ENCODE peak calls at places on chromosome 22, in five cellular contexts. C is pancreas, N is uterus, J is HuH-7.5, D is T-helper 9 cell. F is an unnamed sample.

GRCh38 chr22:46994265-46994664 is 231.8 kb downstream of the TBC1D22A start:
- DNase-seq in C (no peak), N (no peak), J (no peak), D (no peak), F (no peak)

GRCh38 chr22:38177044-38177443 is 4.6 kb downstream of the PLA2G6 start:
- DNase-seq in C (no peak), N (no peak), J (no peak), D (no peak), F (no peak)

GRCh38 chr22:45424241-45424731 is 10.8 kb downstream of the RIBC2 start:
- DNase-seq in C (no peak), N (no peak), J (no peak), D (no peak), F (no peak)

GRCh38 chr22:18057568-18058209 is 20.1 kb upstream of the PEX26 start:
- DNase-seq in C (peak), N (peak), J (no peak), D (no peak), F (no peak)

GRCh38 chr22:19687561-19688300 is 26.6 kb upstream of the SEPTIN5 start:
- DNase-seq in C (no peak), N (no peak), J (no peak), D (no peak), F (no peak)

GRCh38 chr22:48824673-48825651 is 1002.7 kb downstream of the BRD1 start:
- DNase-seq in C (no peak), N (no peak), J (no peak), D (no peak), F (no peak)

GRCh38 chr22:36486619-36487384 is 5.4 kb upstream of the TXN2 start:
- DNase-seq in C (no peak), N (no peak), J (no peak), D (peak), F (no peak)

GRCh38 chr22:29072979-29073617 is at the start of gene KREMEN1:
- DNase-seq in C (peak), N (peak), J (no peak), D (no peak), F (no peak)

GRCh38 chr22:17807571-17808410 is 33.5 kb upstream of the BID start:
- DNase-seq in C (no peak), N (no peak), J (no peak), D (no peak), F (no peak)

GRCh38 chr22:50641696-50642607 is 14.0 kb upstream of the ARSA start:
- DNase-seq in C (no peak), N (peak), J (peak), D (no peak), F (no peak)

GRCh38 chr22:43085658-43086606 is 3.3 kb downstream of the TTLL1 start:
- DNase-seq in C (no peak), N (no peak), J (no peak), D (no peak), F (no peak)

GRCh38 chr22:50114221-50114981 is 24.6 kb downstream of the MOV10L1 start:
- DNase-seq in C (no peak), N (no peak), J (no peak), D (no peak), F (no peak)

GRCh38 chr22:44617828-44618227 is 84.2 kb upstream of the PRR5 start:
- DNase-seq in C (no peak), N (no peak), J (no peak), D (no peak), F (no peak)

GRCh38 chr22:41831383-41831782 is 1.5 kb upstream of the SREBF2 start:
- DNase-seq in C (no peak), N (no peak), J (no peak), D (no peak), F (no peak)

GRCh38 chr22:43878079-43878795 is 13.6 kb downstream of the PNPLA5 start:
- DNase-seq in C (no peak), N (no peak), J (no peak), D (no peak), F (no peak)

GRCh38 chr22:44793506-44794225 is 41.3 kb downstream of the ARHGAP8 start:
- DNase-seq in C (no peak), N (no peak), J (no peak), D (no peak), F (no peak)

GRCh38 chr22:30424471-30425326 is 869 bp upstream of the MTFP1 start:
- DNase-seq in C (peak), N (no peak), J (no peak), D (no peak), F (no peak)

GRCh38 chr22:45645150-45645525 is 26.5 kb upstream of the ATXN10 start:
- DNase-seq in C (no peak), N (no peak), J (no peak), D (no peak), F (no peak)

GRCh38 chr22:22796729-22797128 is 90.9 kb upstream of the IGLL5 start:
- DNase-seq in C (no peak), N (no peak), J (no peak), D (no peak), F (no peak)

GRCh38 chr22:50016988-50017700 is 4.6 kb upstream of the IL17REL start:
- DNase-seq in C (no peak), N (peak), J (no peak), D (peak), F (no peak)

GRCh38 chr22:26615149-26615548 is 2.7 kb downstream of the CRYBB1 start:
- DNase-seq in C (no peak), N (no peak), J (no peak), D (no peak), F (no peak)

GRCh38 chr22:29719894-29720645 is at the start of gene CABP7:
- DNase-seq in C (no peak), N (no peak), J (no peak), D (no peak), F (no peak)

F was measured in 8988T.